ENCODE peak calls at places on chromosomes 3 and 15, in seven cellular contexts. J, T, Z, P, L, A and V are unnamed samples.

GRCh38 chr3:18443670-18444596 is 18.8 kb upstream of the SATB1 start:
- DNase-seq in P (peak), L (peak), T (no peak), J (peak), Z (no peak), A (peak), V (peak)

GRCh38 chr3:164419220-164419619 is 659.1 kb downstream of the SI start:
- DNase-seq in A (no peak), P (no peak), J (no peak), T (no peak), Z (no peak), L (no peak), V (no peak)

GRCh38 chr3:137610723-137611122 is 153.4 kb upstream of the SOX14 start:
- DNase-seq in L (no peak), T (no peak), A (no peak), J (no peak), Z (no peak), P (no peak), V (no peak)

GRCh38 chr3:127483902-127484591 is 106.5 kb downstream of the TPRA1 start:
- DNase-seq in A (no peak), L (peak), J (no peak), P (no peak), T (no peak), Z (no peak), V (peak)

GRCh38 chr3:160103397-160103796 is 114.8 kb downstream of the IL12A start:
- DNase-seq in J (no peak), A (no peak), T (no peak), L (no peak), Z (no peak), P (no peak), V (no peak)

GRCh38 chr15:69648215-69648614 is 195.6 kb downstream of the RPLP1 start:
- DNase-seq in T (no peak), L (peak), P (no peak), J (peak), Z (no peak), A (no peak), V (no peak)

GRCh38 chr3:160707187-160707789 is 30.3 kb downstream of the ARL14 start:
- DNase-seq in P (peak), L (no peak), T (peak), A (no peak), J (peak), Z (peak), V (peak)

GRCh38 chr3:129162729-129163579 is 2.1 kb upstream of the ISY1 start:
- DNase-seq in L (no peak), A (no peak), T (peak), Z (peak), P (no peak), J (peak), V (no peak)

GRCh38 chr3:190122198-190122771 is 1.6 kb upstream of the P3H2 start:
- DNase-seq in T (no peak), A (no peak), Z (no peak), L (no peak), P (no peak), J (peak), V (no peak)

GRCh38 chr3:45425237-45425933 is 37.0 kb downstream of the LARS2 start:
- DNase-seq in A (no peak), L (no peak), J (no peak), P (no peak), T (no peak), Z (no peak), V (no peak)

GRCh38 chr3:65342084-65342683 is 654.4 kb upstream of the ADAMTS9 start:
- DNase-seq in A (peak), Z (peak), J (peak), P (no peak), T (peak), L (no peak), V (peak)

GRCh38 chr3:163033652-163034051 is 1537.0 kb downstream of the OTOL1 start:
- DNase-seq in A (no peak), Z (no peak), P (no peak), J (no peak), L (no peak), T (no peak), V (no peak)

GRCh38 chr3:23888617-23889228 is 28.1 kb downstream of the NKIRAS1 start:
- DNase-seq in T (peak), J (peak), P (peak), Z (peak), L (no peak), A (no peak), V (no peak)

GRCh38 chr3:151400341-151400740 is 15.8 kb upstream of the P2RY12 start:
- DNase-seq in A (no peak), L (no peak), J (no peak), T (no peak), P (no peak), Z (no peak), V (no peak)

GRCh38 chr3:39202094-39202493 is 9.7 kb upstream of the XIRP1 start:
- DNase-seq in L (no peak), T (no peak), A (no peak), P (no peak), Z (no peak), J (no peak), V (no peak)

GRCh38 chr15:99565031-99565280 is 828 bp upstream of the MEF2A start:
- DNase-seq in L (no peak), T (no peak), J (no peak), Z (no peak), A (no peak), P (no peak), V (no peak)

GRCh38 chr3:161548301-161548700 is 51.7 kb downstream of the OTOL1 start:
- DNase-seq in A (no peak), Z (no peak), L (no peak), J (no peak), T (peak), P (no peak), V (no peak)

GRCh38 chr3:64161481-64161952 is 63.7 kb downstream of the PRICKLE2 start:
- DNase-seq in A (no peak), L (no peak), J (peak), P (no peak), T (peak), Z (no peak), V (no peak)

GRCh38 chr15:83380682-83381081 is 66.5 kb upstream of the SH3GL3 start:
- DNase-seq in J (peak), T (peak), A (peak), Z (peak), L (peak), P (no peak), V (peak)

GRCh38 chr15:80154336-80154735 is 1.5 kb downstream of the FAH start:
- DNase-seq in T (peak), P (no peak), J (no peak), Z (no peak), A (no peak), L (no peak), V (no peak)

GRCh38 chr3:185528481-185529009 is 23.8 kb downstream of the LIPH start:
- DNase-seq in T (no peak), L (no peak), P (no peak), J (no peak), A (no peak), Z (no peak), V (no peak)

GRCh38 chr3:185537369-185537970 is 14.9 kb downstream of the LIPH start:
- DNase-seq in J (peak), Z (peak), A (peak), L (peak), T (peak), P (no peak), V (no peak)

GRCh38 chr3:185534511-185534910 is 17.9 kb downstream of the LIPH start:
- DNase-seq in Z (no peak), L (no peak), T (no peak), J (no peak), A (no peak), P (no peak), V (no peak)

GRCh38 chr3:185527364-185527763 is 25.0 kb downstream of the LIPH start:
- DNase-seq in T (no peak), A (no peak), P (no peak), J (no peak), L (no peak), Z (no peak), V (no peak)

GRCh38 chr3:185532881-185533280 is 19.5 kb downstream of the LIPH start:
- DNase-seq in Z (no peak), A (no peak), T (no peak), L (no peak), P (no peak), J (no peak), V (no peak)
- H3K4me3 ChIP-seq in Z (no peak), A (no peak), T (no peak), L (no peak), P (no peak), J (no peak), V (no peak)

DNA sequence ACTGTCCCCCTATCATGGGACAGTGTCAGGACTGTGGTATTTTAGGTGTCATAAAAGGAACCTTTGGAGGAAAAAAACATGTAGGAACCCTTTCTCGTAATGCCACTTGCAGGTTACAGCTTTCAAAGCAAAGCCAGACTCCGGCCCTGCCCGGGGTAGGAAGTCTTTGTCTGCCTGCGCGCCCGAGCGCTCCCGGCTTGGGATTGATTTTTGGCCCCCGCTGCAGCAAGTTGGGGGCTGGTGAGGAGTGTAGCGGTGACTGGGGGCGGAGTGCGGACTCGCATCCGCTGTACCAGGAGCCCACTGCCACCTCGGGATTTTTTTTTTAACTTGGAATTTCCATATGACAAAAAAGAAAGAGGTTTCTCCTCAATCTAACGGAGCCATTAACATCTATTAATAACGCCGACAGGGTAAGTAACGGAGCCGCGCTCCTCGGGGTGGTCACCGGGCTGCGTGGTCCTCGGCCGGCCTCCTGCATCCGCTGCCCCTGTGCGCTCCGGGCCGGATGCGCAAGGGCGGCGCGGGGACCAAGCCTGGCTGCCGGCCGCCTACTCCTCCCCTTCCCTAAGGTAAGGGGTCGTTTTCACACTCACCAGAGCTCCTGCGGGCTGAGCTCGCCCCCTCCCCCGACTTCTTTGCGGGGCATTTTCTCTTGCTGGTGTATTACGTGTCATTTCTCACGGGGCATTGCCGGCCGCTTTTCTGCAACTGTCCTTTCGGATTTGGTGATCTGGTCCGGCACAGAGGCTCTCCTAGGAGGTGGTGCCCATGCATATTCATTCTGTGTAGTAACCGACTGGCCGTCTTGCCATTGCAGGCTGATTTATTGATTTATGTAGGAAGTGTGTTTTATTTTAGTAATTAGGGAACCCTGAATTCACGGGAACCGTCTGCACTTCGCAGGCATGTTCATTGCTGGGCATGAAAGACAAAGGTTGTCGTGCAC is 219.8 kb upstream of the TOPAZ1 start:
- DNase-seq in J (peak), A (no peak), T (no peak), L (no peak), Z (no peak), P (no peak), V (no peak)
- H3K4me3 ChIP-seq in J (peak), A (peak), T (peak), L (no peak), Z (no peak), P (no peak), V (peak)

DNA sequence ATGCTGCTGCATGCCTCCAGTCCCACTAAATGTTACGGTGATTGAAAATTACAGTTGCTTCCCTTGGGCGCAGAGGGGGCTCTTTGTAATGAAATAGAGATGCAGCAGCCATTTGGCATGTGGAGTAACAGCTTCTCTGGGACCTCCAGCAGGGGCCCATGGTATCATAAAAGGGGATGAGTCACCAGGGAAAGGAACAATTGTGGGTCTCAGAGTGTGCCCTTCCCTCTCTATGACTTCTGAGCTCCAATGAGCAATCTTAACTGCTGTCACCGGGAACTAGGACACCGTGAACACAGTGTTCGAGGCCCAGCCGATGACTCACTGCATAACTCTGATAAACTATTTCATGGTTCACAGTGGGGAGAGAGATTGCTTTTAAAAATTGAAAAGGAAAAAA is 164.8 kb upstream of the NUDT16 start:
- DNase-seq in P (no peak), Z (no peak), T (peak), J (peak), A (no peak), L (no peak), V (no peak)
- H3K4me3 ChIP-seq in P (no peak), Z (no peak), T (no peak), J (peak), A (no peak), L (no peak), V (no peak)

DNA sequence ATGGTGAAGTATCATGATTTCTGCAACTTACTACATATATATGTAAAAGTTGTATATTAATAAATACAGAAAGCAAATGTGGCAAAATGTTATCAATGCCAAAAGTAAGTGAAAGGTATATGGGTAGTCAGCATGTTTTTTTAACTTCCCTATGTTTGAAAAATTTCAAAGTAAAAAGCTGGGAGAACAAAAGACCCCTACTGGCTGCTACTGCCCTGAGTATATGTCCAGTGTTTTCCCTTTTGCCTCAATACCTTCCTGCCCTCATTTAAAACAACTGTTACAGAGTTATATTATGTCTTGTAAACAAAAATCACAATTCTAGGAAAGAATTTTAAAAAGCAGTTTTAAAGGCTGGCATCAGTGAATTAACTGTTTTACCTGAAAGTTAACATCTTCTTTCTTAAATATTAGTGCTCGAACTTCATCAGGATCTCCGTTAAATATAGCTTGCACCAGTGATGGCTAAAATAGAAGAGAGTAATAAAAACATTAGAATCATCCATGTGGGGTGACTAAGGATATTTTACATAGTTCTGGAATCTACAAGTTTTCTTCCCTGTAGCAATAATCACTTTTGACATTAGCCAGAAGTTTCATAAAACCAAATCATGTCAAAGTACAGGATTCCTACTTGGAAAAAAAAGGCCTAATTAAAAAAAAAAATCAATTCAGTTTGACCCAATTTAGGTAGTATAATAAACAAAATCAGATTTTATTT is 2.8 kb downstream of the ANKRD28 start:
- DNase-seq in L (no peak), P (no peak), Z (no peak), T (peak), J (peak), A (no peak), V (no peak)
- H3K4me3 ChIP-seq in L (peak), P (no peak), Z (no peak), T (peak), J (peak), A (peak), V (no peak)

GRCh38 chr3:30498587-30498967 is 107.8 kb upstream of the TGFBR2 start:
- DNase-seq in A (no peak), L (no peak), P (no peak), J (no peak), T (no peak), Z (no peak), V (no peak)

GRCh38 chr3:30502051-30502741 is 104.2 kb upstream of the TGFBR2 start:
- DNase-seq in J (no peak), L (no peak), A (no peak), P (no peak), T (no peak), Z (no peak), V (no peak)

GRCh38 chr3:30501526-30501925 is 104.9 kb upstream of the TGFBR2 start:
- DNase-seq in Z (no peak), J (no peak), A (no peak), P (no peak), L (no peak), T (no peak), V (no peak)

GRCh38 chr3:30502742-30503073 is 103.7 kb upstream of the TGFBR2 start:
- DNase-seq in J (peak), L (no peak), T (peak), A (no peak), Z (no peak), P (no peak), V (no peak)

DNA sequence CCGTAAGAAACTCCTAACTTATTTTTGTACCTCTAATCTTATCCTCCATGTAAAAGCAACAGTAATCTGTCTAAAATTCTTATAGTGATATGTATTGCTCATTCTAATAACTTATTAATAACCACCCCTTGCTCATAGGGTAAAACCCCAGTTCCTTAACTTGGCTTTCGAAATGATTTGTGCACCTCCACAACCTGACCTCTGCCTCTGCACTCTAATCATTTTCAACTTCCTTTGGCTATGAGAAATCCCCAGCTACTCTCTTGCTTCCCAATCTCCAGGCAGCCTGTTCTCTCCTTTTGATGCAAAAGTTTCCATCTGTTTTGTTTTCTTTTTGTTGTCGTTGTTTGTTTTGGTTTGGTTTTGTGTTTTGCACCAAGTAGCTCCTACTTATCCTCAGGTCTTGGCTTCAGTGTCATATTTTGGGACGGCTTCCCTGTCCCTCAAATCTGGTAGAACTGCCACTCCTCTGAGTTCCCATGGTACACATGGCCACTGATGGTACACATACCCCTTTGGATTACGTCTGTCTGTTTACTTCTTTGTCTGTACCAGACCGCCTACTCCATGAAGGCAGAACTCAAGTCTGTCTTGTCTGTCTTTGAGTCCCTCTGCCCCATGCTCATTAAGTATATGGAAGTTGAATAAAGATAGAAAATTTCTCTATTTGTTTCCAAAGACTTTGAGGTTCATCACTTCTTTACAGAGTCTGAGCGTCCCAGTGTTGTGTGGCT is 105.6 kb upstream of the TGFBR2 start:
- DNase-seq in J (no peak), A (no peak), T (no peak), P (no peak), Z (no peak), L (no peak), V (no peak)
- H3K4me3 ChIP-seq in J (no peak), A (no peak), T (no peak), P (no peak), Z (no peak), L (no peak), V (no peak)